ENCODE peak calls at places on chromosomes 7 and 10, in five cellular contexts. S, Q, G, E and L are unnamed samples.
A peak's percentile ranks its signal among the peaks of the same experiment; 100 is the strongest.

GRCh38 chr7:129610709-129611245 is 743 bp upstream of the NRF1 start:
- DNase-seq in S (no peak), Q (no peak), G (no peak), E (no peak), L (no peak)

GRCh38 chr7:18558910-18559309 is 63.4 kb downstream of the HDAC9 start:
- DNase-seq in S (no peak), Q (no peak), G (no peak), E (no peak), L (no peak)

GRCh38 chr7:123709525-123709924 is 39.3 kb downstream of the WASL start:
- DNase-seq in S (no peak), Q (no peak), G (no peak), E (no peak), L (no peak)

GRCh38 chr7:11830582-11831382 is 1.2 kb downstream of the THSD7A start:
- DNase-seq in S (no peak), Q (no peak), G (no peak), E (peak; percentile 24), L (peak; percentile 8)

GRCh38 chr7:22826593-22826992 is 3.9 kb upstream of the TOMM7 start:
- DNase-seq in S (no peak), Q (no peak), G (no peak), E (no peak), L (no peak)

GRCh38 chr10:117933036-117933435 is 113.7 kb downstream of the RAB11FIP2 start:
- DNase-seq in S (no peak), Q (no peak), G (no peak), E (no peak), L (no peak)

GRCh38 chr10:115093776-115094361 is 704 bp downstream of the ATRNL1 start:
- DNase-seq in S (peak; percentile 46), Q (no peak), G (no peak), E (no peak), L (peak; percentile 49)

GRCh38 chr7:21084286-21084685 is 297.6 kb upstream of the SP8 start:
- DNase-seq in S (no peak), Q (no peak), G (no peak), E (no peak), L (no peak)

GRCh38 chr10:10777723-10778122 is 239.9 kb upstream of the CELF2 start:
- DNase-seq in S (no peak), Q (no peak), G (no peak), E (no peak), L (no peak)

GRCh38 chr10:110852255-110852896 is 19.4 kb upstream of the PDCD4 start:
- DNase-seq in S (peak; percentile 35), Q (no peak), G (no peak), E (peak; percentile 93), L (peak; percentile 89)

GRCh38 chr7:107506683-107507339 is 37.0 kb downstream of the GPR22 start:
- DNase-seq in S (no peak), Q (peak; percentile 11), G (no peak), E (peak; percentile 47), L (peak; percentile 79)

GRCh38 chr10:10591682-10592412 is 425.8 kb upstream of the CELF2 start:
- DNase-seq in S (no peak), Q (no peak), G (no peak), E (no peak), L (no peak)